ENCODE peak calls at places on chromosomes 2 and 18, in eight cellular contexts. One of them, this sample, is unnamed.
A peak's percentile ranks its signal among the peaks of the same experiment; 100 is the strongest.

GRCh38 chr2:110858993-110859770 is 126.8 kb downstream of the ACOXL start:
- DNase-seq in AG09319: no peak
- DNase-seq in astrocyte of the spinal cord: no peak
- DNase-seq in astrocyte: no peak
- DNase-seq in fibroblast of the aortic adventitia: no peak
- DNase-seq in AG10803: no peak
- DNase-seq in fibroblast of mammary gland: no peak
- DNase-seq in GM13976: no peak
- DNase-seq in this sample: no peak

GRCh38 chr2:131081190-131081589 is 12.1 kb downstream of the FAM168B start:
- DNase-seq in GM13976: no peak
- DNase-seq in fibroblast of mammary gland: no peak
- DNase-seq in fibroblast of the aortic adventitia: no peak
- DNase-seq in astrocyte: no peak
- DNase-seq in astrocyte of the spinal cord: no peak
- DNase-seq in AG10803: no peak
- DNase-seq in AG09319: no peak
- DNase-seq in this sample: no peak

GRCh38 chr18:68713791-68714190 is 1.1 kb downstream of the TMX3 start:
- DNase-seq in AG10803: no peak
- DNase-seq in fibroblast of mammary gland: peak; percentile 40
- DNase-seq in GM13976: no peak
- DNase-seq in astrocyte of the spinal cord: no peak
- DNase-seq in fibroblast of the aortic adventitia: no peak
- DNase-seq in astrocyte: no peak
- DNase-seq in AG09319: no peak
- DNase-seq in this sample: no peak

GRCh38 chr2:38716185-38716584 is 35.0 kb downstream of the SRSF7 start:
- DNase-seq in AG09319: peak; percentile 16
- DNase-seq in GM13976: no peak
- DNase-seq in astrocyte: peak; percentile 57
- DNase-seq in astrocyte of the spinal cord: peak; percentile 32
- DNase-seq in fibroblast of mammary gland: peak; percentile 53
- DNase-seq in AG10803: peak; percentile 85
- DNase-seq in fibroblast of the aortic adventitia: peak; percentile 68
- DNase-seq in this sample: peak; percentile 88

GRCh38 chr2:16525265-16525887 is 140.3 kb downstream of the CYRIA start:
- DNase-seq in astrocyte: no peak
- DNase-seq in fibroblast of mammary gland: peak; percentile 10
- DNase-seq in AG09319: no peak
- DNase-seq in fibroblast of the aortic adventitia: no peak
- DNase-seq in astrocyte of the spinal cord: no peak
- DNase-seq in AG10803: no peak
- DNase-seq in GM13976: peak; percentile 40
- DNase-seq in this sample: no peak

GRCh38 chr2:120732506-120733237 is 3.0 kb upstream of the GLI2 start:
- DNase-seq in astrocyte: no peak
- DNase-seq in AG10803: no peak
- DNase-seq in GM13976: no peak
- DNase-seq in AG09319: no peak
- DNase-seq in fibroblast of mammary gland: no peak
- DNase-seq in astrocyte of the spinal cord: no peak
- DNase-seq in fibroblast of the aortic adventitia: no peak
- DNase-seq in this sample: no peak

GRCh38 chr2:132969371-132969985 is 299.5 kb upstream of the LYPD1 start:
- DNase-seq in GM13976: no peak
- DNase-seq in fibroblast of mammary gland: no peak
- DNase-seq in astrocyte of the spinal cord: no peak
- DNase-seq in AG10803: no peak
- DNase-seq in AG09319: no peak
- DNase-seq in fibroblast of the aortic adventitia: no peak
- DNase-seq in astrocyte: no peak
- DNase-seq in this sample: no peak

GRCh38 chr2:24365051-24365450 is 4.7 kb upstream of the ITSN2 start:
- DNase-seq in astrocyte: no peak
- DNase-seq in fibroblast of mammary gland: peak; percentile 10
- DNase-seq in astrocyte of the spinal cord: no peak
- DNase-seq in fibroblast of the aortic adventitia: peak; percentile 65
- DNase-seq in AG10803: peak; percentile 12
- DNase-seq in GM13976: peak; percentile 41
- DNase-seq in AG09319: no peak
- DNase-seq in this sample: no peak

GRCh38 chr2:5325523-5325922 is 366.7 kb upstream of the SOX11 start:
- DNase-seq in astrocyte of the spinal cord: no peak
- DNase-seq in fibroblast of the aortic adventitia: no peak
- DNase-seq in AG09319: no peak
- DNase-seq in GM13976: no peak
- DNase-seq in fibroblast of mammary gland: no peak
- DNase-seq in astrocyte: no peak
- DNase-seq in AG10803: no peak
- DNase-seq in this sample: no peak

GRCh38 chr2:9465170-9465569 is 9.2 kb upstream of the IAH1 start:
- DNase-seq in fibroblast of the aortic adventitia: no peak
- DNase-seq in astrocyte of the spinal cord: no peak
- DNase-seq in fibroblast of mammary gland: no peak
- DNase-seq in AG10803: no peak
- DNase-seq in GM13976: no peak
- DNase-seq in astrocyte: no peak
- DNase-seq in AG09319: no peak
- DNase-seq in this sample: no peak

GRCh38 chr18:48106976-48107781 is 176.7 kb upstream of the SMAD2 start:
- DNase-seq in AG10803: peak; percentile 8
- DNase-seq in astrocyte of the spinal cord: no peak
- DNase-seq in fibroblast of the aortic adventitia: no peak
- DNase-seq in AG09319: no peak
- DNase-seq in fibroblast of mammary gland: no peak
- DNase-seq in GM13976: no peak
- DNase-seq in astrocyte: no peak
- DNase-seq in this sample: no peak

GRCh38 chr2:45960057-45960863 is 308.8 kb downstream of the PRKCE start:
- DNase-seq in astrocyte of the spinal cord: no peak
- DNase-seq in AG10803: no peak
- DNase-seq in fibroblast of mammary gland: no peak
- DNase-seq in astrocyte: no peak
- DNase-seq in GM13976: no peak
- DNase-seq in fibroblast of the aortic adventitia: no peak
- DNase-seq in AG09319: no peak
- DNase-seq in this sample: no peak

GRCh38 chr2:106996136-106996769 is 110.3 kb upstream of the ST6GAL2 start:
- DNase-seq in astrocyte: no peak
- DNase-seq in GM13976: no peak
- DNase-seq in fibroblast of the aortic adventitia: no peak
- DNase-seq in AG10803: no peak
- DNase-seq in astrocyte of the spinal cord: no peak
- DNase-seq in AG09319: no peak
- DNase-seq in fibroblast of mammary gland: no peak
- DNase-seq in this sample: no peak

GRCh38 chr2:85547859-85548607 is 9.1 kb downstream of the MAT2A start:
- DNase-seq in GM13976: no peak
- DNase-seq in astrocyte of the spinal cord: no peak
- DNase-seq in fibroblast of mammary gland: no peak
- DNase-seq in AG09319: no peak
- DNase-seq in fibroblast of the aortic adventitia: no peak
- DNase-seq in AG10803: peak; percentile 23
- DNase-seq in astrocyte: no peak
- DNase-seq in this sample: no peak

GRCh38 chr2:144441711-144442141 is 78.2 kb downstream of the ZEB2 start:
- DNase-seq in GM13976: no peak
- DNase-seq in astrocyte: no peak
- DNase-seq in AG09319: no peak
- DNase-seq in AG10803: no peak
- DNase-seq in astrocyte of the spinal cord: no peak
- DNase-seq in fibroblast of the aortic adventitia: no peak
- DNase-seq in fibroblast of mammary gland: no peak
- DNase-seq in this sample: no peak

GRCh38 chr2:20506281-20506685 is 59.4 kb downstream of the RHOB start:
- DNase-seq in AG09319: no peak
- DNase-seq in astrocyte: peak; percentile 59
- DNase-seq in fibroblast of the aortic adventitia: peak; percentile 54
- DNase-seq in astrocyte of the spinal cord: peak; percentile 60
- DNase-seq in GM13976: no peak
- DNase-seq in AG10803: peak; percentile 60
- DNase-seq in fibroblast of mammary gland: peak; percentile 83
- DNase-seq in this sample: peak; percentile 64
- TF ChIP-seq CTCF in AG09319: peak; percentile 32
- TF ChIP-seq CTCF in astrocyte: no peak
- TF ChIP-seq CTCF in fibroblast of the aortic adventitia: peak; percentile 33
- TF ChIP-seq CTCF in astrocyte of the spinal cord: peak; percentile 37
- TF ChIP-seq CTCF in GM13976: no peak
- TF ChIP-seq CTCF in AG10803: peak; percentile 44
- TF ChIP-seq CTCF in fibroblast of mammary gland: peak; percentile 43
- TF ChIP-seq CTCF in this sample: peak; percentile 31

GRCh38 chr2:47945036-47945781 is 38.9 kb upstream of the FBXO11 start:
- DNase-seq in GM13976: no peak
- DNase-seq in astrocyte of the spinal cord: no peak
- DNase-seq in AG10803: no peak
- DNase-seq in astrocyte: no peak
- DNase-seq in fibroblast of the aortic adventitia: no peak
- DNase-seq in fibroblast of mammary gland: no peak
- DNase-seq in AG09319: no peak
- DNase-seq in this sample: no peak

GRCh38 chr2:47946593-47946992 is 40.3 kb upstream of the FBXO11 start:
- DNase-seq in fibroblast of mammary gland: no peak
- DNase-seq in astrocyte of the spinal cord: no peak
- DNase-seq in AG10803: peak; percentile 35
- DNase-seq in astrocyte: no peak
- DNase-seq in AG09319: no peak
- DNase-seq in GM13976: no peak
- DNase-seq in fibroblast of the aortic adventitia: no peak
- DNase-seq in this sample: no peak

DNA sequence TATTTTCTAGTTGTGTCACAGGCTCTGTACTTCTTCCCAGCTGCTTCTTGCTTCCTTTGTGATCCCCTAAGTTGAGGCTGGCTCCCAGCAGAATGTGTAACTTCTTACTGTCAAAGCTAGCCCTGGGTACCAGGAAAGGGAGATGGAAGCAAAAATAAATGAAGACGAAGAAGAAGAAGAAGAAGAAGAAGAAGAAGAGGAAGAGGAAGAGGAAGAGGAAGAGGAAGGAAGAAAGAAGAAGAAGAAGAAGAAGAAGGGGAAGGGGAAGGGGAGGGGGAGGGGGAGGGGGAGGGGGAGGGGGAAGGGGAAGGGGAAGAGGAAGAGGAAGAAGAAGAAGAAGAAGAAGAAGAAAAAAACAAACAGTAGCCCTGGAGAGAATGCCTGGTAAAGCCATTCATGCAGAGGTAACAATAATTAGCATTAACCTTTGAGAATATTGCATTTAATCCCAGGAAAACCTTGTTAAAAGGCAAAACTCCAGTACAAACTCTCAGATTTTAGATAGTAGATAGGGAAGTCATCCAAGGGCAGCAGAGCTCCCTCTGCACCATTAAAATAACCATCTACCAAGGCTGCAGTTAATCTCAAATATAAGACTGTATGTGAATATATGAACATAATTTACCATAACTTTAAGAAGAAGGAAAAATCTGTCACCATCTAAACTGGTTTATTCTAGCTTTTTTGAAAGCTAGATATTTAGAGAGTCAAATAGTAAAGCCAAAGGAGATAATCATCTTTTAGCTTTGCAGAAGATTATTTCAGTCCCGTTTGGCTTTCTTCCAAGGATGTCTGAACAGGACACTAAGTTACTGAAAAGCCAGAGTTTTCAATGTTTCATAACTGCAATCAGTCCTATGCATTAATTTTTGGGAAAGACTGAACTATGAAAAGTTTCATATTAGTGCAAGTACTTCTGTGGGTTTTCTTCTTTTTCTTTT is 44.3 kb upstream of the FBXO11 start:
- DNase-seq in AG10803: no peak
- DNase-seq in astrocyte of the spinal cord: no peak
- DNase-seq in fibroblast of mammary gland: peak; percentile 5
- DNase-seq in GM13976: no peak
- DNase-seq in AG09319: no peak
- DNase-seq in fibroblast of the aortic adventitia: no peak
- DNase-seq in astrocyte: no peak
- DNase-seq in this sample: no peak
- TF ChIP-seq CTCF in AG10803: no peak
- TF ChIP-seq CTCF in astrocyte of the spinal cord: no peak
- TF ChIP-seq CTCF in fibroblast of mammary gland: no peak
- TF ChIP-seq CTCF in GM13976: no peak
- TF ChIP-seq CTCF in AG09319: no peak
- TF ChIP-seq CTCF in fibroblast of the aortic adventitia: no peak
- TF ChIP-seq CTCF in astrocyte: no peak
- TF ChIP-seq CTCF in this sample: no peak

DNA sequence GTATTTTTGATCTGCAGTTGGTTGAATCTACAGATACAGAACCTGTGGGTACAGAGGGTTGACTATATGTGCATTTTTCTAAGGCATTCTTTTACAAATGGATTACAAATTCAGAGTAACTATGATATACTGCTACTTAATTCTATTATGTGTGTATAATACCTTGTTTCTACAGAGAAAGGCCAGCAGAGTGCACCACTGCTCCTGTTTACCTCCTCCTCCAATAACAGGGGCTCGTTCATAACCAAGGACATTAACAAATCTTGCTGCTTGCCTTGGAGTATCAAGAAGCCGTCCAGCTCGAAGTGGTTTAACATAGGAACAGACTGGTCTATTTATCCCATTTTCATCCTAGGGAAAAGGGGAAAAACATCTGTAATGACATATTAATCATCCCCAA is 16.4 kb downstream of the CEP76 start:
- DNase-seq in AG10803: peak; percentile 12
- DNase-seq in astrocyte: no peak
- DNase-seq in fibroblast of the aortic adventitia: peak; percentile 22
- DNase-seq in fibroblast of mammary gland: peak; percentile 45
- DNase-seq in astrocyte of the spinal cord: peak; percentile 28
- DNase-seq in AG09319: no peak
- DNase-seq in GM13976: no peak
- DNase-seq in this sample: peak; percentile 55
- TF ChIP-seq CTCF in AG10803: no peak
- TF ChIP-seq CTCF in astrocyte: peak; percentile 11
- TF ChIP-seq CTCF in fibroblast of the aortic adventitia: no peak
- TF ChIP-seq CTCF in fibroblast of mammary gland: peak; percentile 18
- TF ChIP-seq CTCF in astrocyte of the spinal cord: peak; percentile 28
- TF ChIP-seq CTCF in AG09319: no peak
- TF ChIP-seq CTCF in GM13976: no peak
- TF ChIP-seq CTCF in this sample: peak; percentile 14

DNA sequence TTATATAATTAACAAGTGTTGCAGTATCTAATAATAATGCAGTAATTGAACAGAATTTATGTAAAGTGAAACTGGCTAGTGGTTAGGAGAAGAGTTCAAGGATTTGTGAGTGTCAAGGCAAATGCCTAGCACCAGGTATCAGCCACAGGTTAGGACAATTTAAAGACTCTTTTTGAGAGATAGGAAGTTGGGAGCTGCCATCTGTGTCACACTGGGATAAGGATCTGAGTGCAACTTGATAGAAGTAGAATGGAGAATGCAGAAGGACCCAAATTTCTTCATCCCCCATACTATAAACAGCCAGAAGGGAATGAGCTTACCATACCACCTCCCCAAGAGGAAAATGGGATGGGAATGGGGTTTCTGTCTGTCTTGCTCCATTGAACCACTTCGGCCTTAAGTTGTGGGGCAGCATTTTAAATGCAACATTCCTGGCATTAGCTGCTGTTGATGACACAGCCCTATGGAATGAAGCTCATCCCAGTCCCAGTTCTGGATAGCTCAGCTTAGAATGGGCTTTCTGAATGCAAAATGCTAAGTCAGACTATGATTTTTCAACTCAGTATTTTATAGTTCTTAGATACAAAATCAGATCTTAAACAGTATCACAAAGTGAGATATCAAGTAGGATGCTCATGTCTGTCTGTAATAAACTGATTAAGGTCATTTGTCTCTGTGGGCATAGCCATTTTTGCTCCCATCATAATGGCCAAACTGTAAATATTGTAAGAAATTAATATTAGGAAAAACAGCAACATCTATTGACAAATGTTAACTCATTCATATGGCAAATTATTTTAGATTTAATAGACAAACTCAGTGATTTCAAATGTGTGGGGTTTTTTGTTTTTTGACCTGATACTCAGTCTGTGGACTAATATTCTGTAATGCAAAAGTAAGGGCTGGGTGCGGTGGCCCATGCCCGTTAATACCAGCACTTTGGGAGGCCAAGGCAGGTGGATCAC is 44.0 kb downstream of the GPR155 start:
- DNase-seq in GM13976: no peak
- DNase-seq in AG10803: peak; percentile 87
- DNase-seq in astrocyte of the spinal cord: peak; percentile 77
- DNase-seq in fibroblast of the aortic adventitia: peak; percentile 89
- DNase-seq in fibroblast of mammary gland: peak; percentile 74
- DNase-seq in AG09319: peak; percentile 34
- DNase-seq in astrocyte: peak; percentile 83
- DNase-seq in this sample: peak; percentile 78
- TF ChIP-seq CTCF in GM13976: no peak
- TF ChIP-seq CTCF in AG10803: no peak
- TF ChIP-seq CTCF in astrocyte of the spinal cord: no peak
- TF ChIP-seq CTCF in fibroblast of the aortic adventitia: no peak
- TF ChIP-seq CTCF in fibroblast of mammary gland: no peak
- TF ChIP-seq CTCF in AG09319: no peak
- TF ChIP-seq CTCF in astrocyte: no peak
- TF ChIP-seq CTCF in this sample: no peak

This sample was measured in foreskin fibroblast.